ENCODE peak calls at places on chromosome 7, in five cellular contexts. One of them, this sample, is unnamed.

GRCh38 chr7:127897704-127898454 is 133.4 kb downstream of the LRRC4 start:
- DNase-seq in neuronal stem cell: no peak
- DNase-seq in H9: no peak
- DNase-seq in H1: no peak
- DNase-seq in mesenchymal stem cell: no peak
- DNase-seq in this sample: no peak

GRCh38 chr7:13551503-13551902 is 438.0 kb downstream of the ETV1 start:
- DNase-seq in H9: no peak
- DNase-seq in neuronal stem cell: no peak
- DNase-seq in mesenchymal stem cell: no peak
- DNase-seq in H1: no peak
- DNase-seq in this sample: no peak

GRCh38 chr7:51446785-51447184 is 130.2 kb upstream of the COBL start:
- DNase-seq in H9: no peak
- DNase-seq in neuronal stem cell: no peak
- DNase-seq in H1: no peak
- DNase-seq in mesenchymal stem cell: no peak
- DNase-seq in this sample: peak; percentile 70

GRCh38 chr7:39633563-39634550 is 10.5 kb downstream of the RALA start:
- DNase-seq in H9: no peak
- DNase-seq in H1: no peak
- DNase-seq in mesenchymal stem cell: no peak
- DNase-seq in neuronal stem cell: no peak
- DNase-seq in this sample: no peak

GRCh38 chr7:27242046-27242579 is 489 bp upstream of the EVX1 start:
- DNase-seq in mesenchymal stem cell: no peak
- DNase-seq in neuronal stem cell: no peak
- DNase-seq in H1: no peak
- DNase-seq in H9: no peak
- DNase-seq in this sample: no peak

GRCh38 chr7:17084166-17084475 is 202.3 kb upstream of the AGR3 start:
- DNase-seq in neuronal stem cell: no peak
- DNase-seq in H9: no peak
- DNase-seq in H1: no peak
- DNase-seq in mesenchymal stem cell: no peak
- DNase-seq in this sample: no peak

GRCh38 chr7:91835191-91836064 is 45.1 kb downstream of the MTERF1 start:
- DNase-seq in H1: no peak
- DNase-seq in H9: no peak
- DNase-seq in mesenchymal stem cell: no peak
- DNase-seq in neuronal stem cell: no peak
- DNase-seq in this sample: no peak

GRCh38 chr7:81882086-81882485 is 112.2 kb upstream of the HGF start:
- DNase-seq in mesenchymal stem cell: peak; percentile 15
- DNase-seq in H1: no peak
- DNase-seq in H9: no peak
- DNase-seq in neuronal stem cell: no peak
- DNase-seq in this sample: no peak

GRCh38 chr7:32023353-32023752 is 46.9 kb downstream of the PDE1C start:
- DNase-seq in mesenchymal stem cell: no peak
- DNase-seq in neuronal stem cell: no peak
- DNase-seq in H9: no peak
- DNase-seq in H1: no peak
- DNase-seq in this sample: no peak

GRCh38 chr7:138285129-138285528 is 174.9 kb upstream of the TRIM24 start:
- DNase-seq in H1: peak; percentile 13
- DNase-seq in mesenchymal stem cell: no peak
- DNase-seq in H9: no peak
- DNase-seq in neuronal stem cell: no peak
- DNase-seq in this sample: no peak

GRCh38 chr7:102834999-102835398 is 77.8 kb upstream of the LRRC17 start:
- DNase-seq in neuronal stem cell: no peak
- DNase-seq in H9: no peak
- DNase-seq in H1: no peak
- DNase-seq in mesenchymal stem cell: peak; percentile 93
- DNase-seq in this sample: no peak

GRCh38 chr7:23276381-23276780 is 22.8 kb upstream of the MALSU1 start:
- DNase-seq in H9: peak; percentile 66
- DNase-seq in neuronal stem cell: no peak
- DNase-seq in mesenchymal stem cell: peak; percentile 25
- DNase-seq in H1: no peak
- DNase-seq in this sample: no peak

GRCh38 chr7:27636326-27637006 is 26.2 kb downstream of the HIBADH start:
- DNase-seq in H1: no peak
- DNase-seq in H9: no peak
- DNase-seq in mesenchymal stem cell: no peak
- DNase-seq in neuronal stem cell: no peak
- DNase-seq in this sample: no peak

GRCh38 chr7:107982918-107983389 is 20.0 kb downstream of the LAMB1 start:
- DNase-seq in H1: no peak
- DNase-seq in H9: no peak
- DNase-seq in neuronal stem cell: no peak
- DNase-seq in mesenchymal stem cell: no peak
- DNase-seq in this sample: no peak

GRCh38 chr7:75905785-75906604 is 9.0 kb upstream of the POR start:
- DNase-seq in neuronal stem cell: peak; percentile 65
- DNase-seq in H1: peak; percentile 67
- DNase-seq in H9: peak; percentile 75
- DNase-seq in mesenchymal stem cell: peak; percentile 84
- DNase-seq in this sample: peak; percentile 99

GRCh38 chr7:134827889-134828288 is 48.5 kb downstream of the CALD1 start:
- DNase-seq in mesenchymal stem cell: peak; percentile 75
- DNase-seq in neuronal stem cell: no peak
- DNase-seq in H1: no peak
- DNase-seq in H9: no peak
- DNase-seq in this sample: no peak
- H2BK120ac ChIP-seq in mesenchymal stem cell: no peak overlapping the region
- H2BK120ac ChIP-seq in neuronal stem cell: no peak overlapping the region
- H2BK120ac ChIP-seq in H1: no peak overlapping the region
- H2BK120ac ChIP-seq in H9: no peak overlapping the region
- H2BK120ac ChIP-seq in this sample: no peak overlapping the region

DNA sequence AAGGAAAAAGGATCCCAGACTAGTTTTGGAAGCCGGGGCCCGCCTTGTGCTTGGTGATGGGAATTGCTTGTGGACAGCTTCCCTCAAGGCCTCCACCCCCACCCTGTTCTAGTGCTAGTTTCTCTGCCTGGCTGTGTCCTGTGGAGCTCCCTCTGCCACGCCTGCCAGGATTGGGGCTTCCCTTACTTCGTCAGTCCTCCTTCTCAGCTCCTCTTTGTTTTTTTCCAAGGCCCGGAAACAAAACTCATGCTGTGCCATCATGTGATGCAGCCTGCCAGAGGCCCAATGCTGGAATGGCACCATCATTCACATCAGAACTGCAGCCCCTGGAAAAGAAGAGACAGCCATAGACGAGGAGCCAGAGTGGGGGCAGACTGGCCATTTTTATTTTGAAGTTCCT is 11.2 kb downstream of the YKT6 start:
- DNase-seq in mesenchymal stem cell: no peak
- DNase-seq in H9: no peak
- DNase-seq in neuronal stem cell: no peak
- DNase-seq in H1: no peak
- DNase-seq in this sample: no peak
- H3K27ac ChIP-seq in mesenchymal stem cell: no peak overlapping the region
- H3K27ac ChIP-seq in H9: no peak overlapping the region
- H3K27ac ChIP-seq in neuronal stem cell: no peak overlapping the region
- H3K27ac ChIP-seq in H1: no peak overlapping the region
- H3K27ac ChIP-seq in this sample: no peak overlapping the region

GRCh38 chr7:37826825-37827224 is 21.6 kb upstream of the NME8 start:
- DNase-seq in H1: no peak
- DNase-seq in mesenchymal stem cell: no peak
- DNase-seq in neuronal stem cell: no peak
- DNase-seq in H9: no peak
- DNase-seq in this sample: no peak
- H2BK12ac ChIP-seq in H1: no peak overlapping the region
- H2BK12ac ChIP-seq in mesenchymal stem cell: no peak overlapping the region
- H2BK12ac ChIP-seq in neuronal stem cell: no peak overlapping the region
- H2BK12ac ChIP-seq in H9: no peak overlapping the region
- H2BK12ac ChIP-seq in this sample: no peak overlapping the region

GRCh38 chr7:105697753-105698152 is 116.5 kb upstream of the EFCAB10 start:
- DNase-seq in mesenchymal stem cell: no peak
- DNase-seq in neuronal stem cell: no peak
- DNase-seq in H1: no peak
- DNase-seq in H9: no peak
- DNase-seq in this sample: no peak
- H2BK120ac ChIP-seq in mesenchymal stem cell: no peak overlapping the region
- H2BK120ac ChIP-seq in neuronal stem cell: no peak overlapping the region
- H2BK120ac ChIP-seq in H1: peak overlapping the region; percentile 12
- H2BK120ac ChIP-seq in H9: peak overlapping the region; percentile 14
- H2BK120ac ChIP-seq in this sample: no peak overlapping the region

DNA sequence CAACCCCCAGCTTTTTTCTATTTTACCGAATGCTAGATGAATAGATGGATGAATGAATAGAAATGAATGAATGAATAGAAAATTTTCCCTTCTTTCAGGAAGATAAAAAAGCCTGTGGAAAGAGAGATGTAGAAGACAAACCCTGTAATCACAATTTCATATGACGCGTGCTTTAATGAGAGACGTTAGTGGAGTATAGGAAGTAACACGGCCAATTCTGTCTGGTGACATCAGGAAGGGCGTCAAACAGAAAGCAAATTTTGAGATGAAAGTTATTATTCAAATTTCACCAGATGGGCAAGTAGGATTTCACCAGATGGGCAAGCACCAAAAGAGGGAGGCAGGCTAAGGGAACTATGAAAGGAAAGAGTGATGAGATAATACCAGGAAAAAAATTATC is 128.9 kb upstream of the PRSS1 start:
- DNase-seq in H1: no peak
- DNase-seq in H9: no peak
- DNase-seq in mesenchymal stem cell: no peak
- DNase-seq in neuronal stem cell: no peak
- DNase-seq in this sample: no peak
- H3K27ac ChIP-seq in H1: no peak overlapping the region
- H3K27ac ChIP-seq in H9: no peak overlapping the region
- H3K27ac ChIP-seq in mesenchymal stem cell: no peak overlapping the region
- H3K27ac ChIP-seq in neuronal stem cell: no peak overlapping the region
- H3K27ac ChIP-seq in this sample: no peak overlapping the region

GRCh38 chr7:78063758-78064157 is 265.2 kb downstream of the PHTF2 start:
- DNase-seq in H1: no peak
- DNase-seq in mesenchymal stem cell: no peak
- DNase-seq in neuronal stem cell: no peak
- DNase-seq in H9: no peak
- DNase-seq in this sample: no peak
- H2BK12ac ChIP-seq in H1: no peak overlapping the region
- H2BK12ac ChIP-seq in mesenchymal stem cell: no peak overlapping the region
- H2BK12ac ChIP-seq in neuronal stem cell: no peak overlapping the region
- H2BK12ac ChIP-seq in H9: no peak overlapping the region
- H2BK12ac ChIP-seq in this sample: no peak overlapping the region

DNA sequence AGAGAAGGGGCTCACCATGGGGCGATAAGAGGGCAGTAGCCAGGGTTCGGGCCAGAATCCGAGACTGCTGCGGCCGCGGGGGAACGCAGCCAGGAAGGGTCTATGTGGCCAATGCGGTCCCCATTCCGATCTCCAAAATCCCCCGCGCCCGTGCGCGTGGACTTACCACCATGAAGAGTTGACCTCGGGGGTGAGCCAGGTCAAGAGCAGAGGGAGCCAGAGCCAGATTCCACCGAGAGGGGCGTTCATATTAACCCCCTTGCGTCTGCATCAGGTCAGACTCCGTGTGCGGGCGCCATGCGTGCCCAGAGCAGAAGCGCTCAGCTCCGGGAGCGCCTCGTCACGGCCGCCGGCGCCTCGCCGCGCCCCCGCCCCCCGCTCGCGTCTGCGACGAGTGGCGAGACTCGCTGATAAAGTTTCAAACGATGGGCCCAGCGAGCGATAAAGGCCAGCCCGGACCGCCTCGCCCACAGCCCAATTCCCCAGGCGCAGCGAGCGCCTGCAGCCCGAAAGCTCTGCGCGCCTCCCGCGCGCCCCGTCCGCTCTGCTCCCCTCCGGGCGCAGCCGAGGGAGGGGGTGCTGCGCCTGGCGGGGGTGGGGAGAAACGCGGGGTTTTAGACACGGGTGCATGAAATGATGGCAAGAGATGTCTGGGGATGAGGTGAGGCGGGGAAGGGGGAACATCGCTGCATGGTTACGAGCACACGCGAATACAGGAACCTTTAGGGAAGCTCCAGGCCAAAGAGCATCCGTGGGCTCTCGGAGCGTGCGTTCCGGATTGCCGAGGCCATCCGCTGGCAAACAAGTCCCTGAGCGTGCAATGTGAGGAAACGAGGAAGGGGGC is at the start of gene WNT2:
- DNase-seq in neuronal stem cell: peak; percentile 31
- DNase-seq in mesenchymal stem cell: no peak
- DNase-seq in H1: peak; percentile 56
- DNase-seq in H9: peak; percentile 30
- DNase-seq in this sample: no peak
- H2BK120ac ChIP-seq in neuronal stem cell: no peak within 1 kb of the TSS
- H2BK120ac ChIP-seq in mesenchymal stem cell: no peak within 1 kb of the TSS
- H2BK120ac ChIP-seq in H1: no peak within 1 kb of the TSS
- H2BK120ac ChIP-seq in H9: no peak within 1 kb of the TSS
- H2BK120ac ChIP-seq in this sample: no peak within 1 kb of the TSS

GRCh38 chr7:56051339-56052191 is at the start of the genes CCT6A and PSPH:
- DNase-seq in H9: peak; percentile 98
- DNase-seq in neuronal stem cell: peak; percentile 95
- DNase-seq in H1: peak; percentile 96
- DNase-seq in mesenchymal stem cell: peak; percentile 99
- DNase-seq in this sample: peak; percentile 99

GRCh38 chr7:56046728-56047445 is 4.4 kb downstream of the PSPH start:
- DNase-seq in H1: no peak
- DNase-seq in neuronal stem cell: no peak
- DNase-seq in mesenchymal stem cell: peak; percentile 94
- DNase-seq in H9: no peak
- DNase-seq in this sample: no peak

GRCh38 chr7:56051053-56051338 is 248 bp downstream of the PSPH start:
- DNase-seq in mesenchymal stem cell: no peak
- DNase-seq in H9: no peak
- DNase-seq in H1: no peak
- DNase-seq in neuronal stem cell: no peak
- DNase-seq in this sample: peak; percentile 46

GRCh38 chr7:56045796-56046195 is 5.4 kb downstream of the PSPH start:
- DNase-seq in H9: no peak
- DNase-seq in H1: no peak
- DNase-seq in neuronal stem cell: no peak
- DNase-seq in mesenchymal stem cell: no peak
- DNase-seq in this sample: no peak

DNA sequence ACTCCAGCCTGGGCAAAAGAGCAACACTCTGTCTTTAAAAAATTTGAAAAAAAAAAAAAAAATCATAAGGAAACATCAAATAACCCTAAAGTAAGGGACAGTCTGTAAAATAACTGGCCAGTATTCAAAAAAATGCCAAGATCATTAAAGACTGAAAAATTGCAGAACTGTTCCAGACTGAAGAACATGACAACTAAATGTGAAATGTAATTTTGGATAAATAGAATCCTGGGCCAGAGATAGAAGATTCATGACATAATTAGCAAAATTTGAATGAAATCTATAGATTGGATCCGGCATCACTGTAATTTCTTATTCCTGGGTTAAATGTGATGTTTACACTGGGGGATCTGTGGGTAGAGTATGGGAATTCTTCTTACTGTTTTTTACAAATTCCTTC is 3.0 kb downstream of the PSPH start:
- DNase-seq in H1: no peak
- DNase-seq in neuronal stem cell: no peak
- DNase-seq in mesenchymal stem cell: no peak
- DNase-seq in H9: no peak
- DNase-seq in this sample: no peak
- H3K27ac ChIP-seq in H1: no peak overlapping the region
- H3K27ac ChIP-seq in neuronal stem cell: no peak overlapping the region
- H3K27ac ChIP-seq in mesenchymal stem cell: peak overlapping the region; percentile 90
- H3K27ac ChIP-seq in H9: no peak overlapping the region
- H3K27ac ChIP-seq in this sample: no peak overlapping the region